ENCODE peak calls at places on chromosome 21, in eight cellular contexts. B is upper lobe of right lung, V is PC-9, I is transverse colon, W is pancreas, G is PC-3, P is heart right ventricle, L is testis. J is an unnamed sample.

GRCh38 chr21:36499578-36500471 is 19.9 kb upstream of the CLDN14 start:
- DNase-seq in W (peak; percentile 25), L (no peak), P (no peak), V (no peak), G (peak; percentile 70), I (peak; percentile 39), B (peak; percentile 70), J (no peak)

GRCh38 chr21:43905726-43906455 is 40.9 kb downstream of the AGPAT3 start:
- DNase-seq in W (no peak), P (no peak), V (no peak), B (peak; percentile 26), I (no peak), L (no peak), G (no peak), J (no peak)

GRCh38 chr21:23887709-23888303 is 1719.5 kb downstream of the MRPL39 start:
- DNase-seq in I (peak; percentile 11), W (no peak), P (no peak), B (no peak), L (no peak), G (no peak), V (no peak), J (no peak)

GRCh38 chr21:37675202-37675801 is 241.0 kb downstream of the KCNJ6 start:
- DNase-seq in I (peak; percentile 45), G (peak; percentile 63), L (peak; percentile 85), W (peak; percentile 15), V (peak; percentile 50), P (peak; percentile 65), B (peak; percentile 80), J (peak; percentile 75)

GRCh38 chr21:26964379-26964778 is 2.5 kb downstream of the ADAMTS5 start:
- DNase-seq in B (no peak), P (peak; percentile 62), G (no peak), W (no peak), I (peak; percentile 35), L (peak; percentile 66), V (no peak), J (no peak)

GRCh38 chr21:32181415-32181814 is 97.4 kb downstream of the MIS18A start:
- DNase-seq in W (no peak), L (no peak), V (no peak), G (no peak), P (peak; percentile 20), B (no peak), I (no peak), J (no peak)

GRCh38 chr21:15875286-15875685 is 145.5 kb downstream of the USP25 start:
- DNase-seq in P (no peak), V (no peak), I (no peak), B (no peak), W (no peak), L (no peak), G (peak; percentile 64), J (no peak)

GRCh38 chr21:17371470-17371869 is 141.4 kb upstream of the CXADR start:
- DNase-seq in P (no peak), L (no peak), I (no peak), V (no peak), G (peak; percentile 40), W (no peak), B (no peak), J (no peak)

GRCh38 chr21:43917515-43918384 is 52.7 kb downstream of the AGPAT3 start:
- DNase-seq in W (no peak), L (no peak), P (no peak), I (peak; percentile 42), G (peak; percentile 37), V (no peak), B (peak; percentile 37), J (no peak)

GRCh38 chr21:29798840-29799239 is 141.0 kb downstream of the GRIK1 start:
- DNase-seq in W (no peak), V (no peak), L (no peak), G (no peak), P (no peak), B (no peak), I (no peak), J (no peak)

GRCh38 chr21:25639167-25639921 is at the start of gene JAM2:
- DNase-seq in B (peak; percentile 67), W (no peak), I (peak; percentile 33), V (no peak), G (no peak), L (peak; percentile 73), P (peak; percentile 58), J (peak; percentile 79)

GRCh38 chr21:27495836-27496235 is 528.9 kb upstream of the ADAMTS5 start:
- DNase-seq in B (no peak), G (no peak), P (no peak), I (no peak), V (no peak), L (no peak), W (no peak), J (no peak)

GRCh38 chr21:38623552-38623951 is 125.3 kb upstream of the ERG start:
- DNase-seq in V (no peak), P (no peak), G (no peak), W (no peak), I (no peak), B (no peak), L (no peak), J (no peak)

GRCh38 chr21:32812035-32812434 is 40.5 kb upstream of the PAXBP1 start:
- DNase-seq in L (no peak), I (no peak), W (no peak), B (no peak), G (no peak), P (peak; percentile 57), V (no peak), J (no peak)

GRCh38 chr21:27464643-27465042 is 497.8 kb upstream of the ADAMTS5 start:
- DNase-seq in V (no peak), W (no peak), B (no peak), P (no peak), G (peak; percentile 9), L (no peak), I (no peak), J (no peak)

GRCh38 chr21:16587141-16587570 is 857.4 kb downstream of the USP25 start:
- DNase-seq in I (peak; percentile 60), B (peak; percentile 66), G (peak; percentile 46), V (peak; percentile 39), P (peak; percentile 33), L (peak; percentile 64), W (peak; percentile 48), J (peak; percentile 77)

GRCh38 chr21:28875078-28875477 is 117.6 kb downstream of the LTN1 start:
- DNase-seq in L (no peak), G (no peak), W (no peak), B (no peak), I (no peak), V (no peak), P (no peak), J (no peak)

GRCh38 chr21:17784604-17785402 is 34.4 kb downstream of the C21orf91 start:
- DNase-seq in B (no peak), I (peak; percentile 30), V (no peak), P (no peak), G (peak; percentile 40), W (no peak), L (no peak), J (no peak)

GRCh38 chr21:39173999-39174398 is 9.3 kb downstream of the PSMG1 start:
- DNase-seq in I (no peak), L (no peak), B (no peak), G (no peak), P (no peak), V (no peak), W (no peak), J (no peak)

GRCh38 chr21:34965200-34966174 is 83.6 kb downstream of the RUNX1 start:
- DNase-seq in P (no peak), W (no peak), V (no peak), I (no peak), G (peak; percentile 93), L (no peak), B (no peak), J (no peak)

GRCh38 chr21:31509108-31510017 is 150.1 kb upstream of the SOD1 start:
- DNase-seq in I (peak; percentile 29), L (no peak), G (peak; percentile 81), P (no peak), W (no peak), V (peak; percentile 65), B (no peak), J (peak; percentile 59)

DNA sequence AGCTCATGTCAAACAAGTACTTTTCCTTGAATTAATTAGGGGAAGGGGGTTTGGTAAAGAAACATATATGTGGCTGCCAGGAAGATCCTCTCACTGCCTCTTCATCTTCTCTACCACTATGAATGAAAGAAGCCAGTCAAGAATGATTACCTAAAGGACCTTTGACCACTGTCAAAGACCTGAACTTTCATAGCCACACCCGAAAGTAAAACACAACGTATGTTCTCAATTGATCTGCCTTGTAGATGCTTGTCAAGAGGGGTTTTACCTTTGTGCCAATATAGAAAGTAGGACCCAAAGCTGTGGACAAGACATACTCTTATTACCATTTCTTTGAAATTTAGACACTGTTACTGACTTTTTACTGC is 71.7 kb upstream of the HSPA13 start:
- DNase-seq in W (no peak), L (no peak), B (no peak), G (no peak), I (no peak), V (no peak), P (no peak), J (no peak)
- TF ChIP-seq CTCF in W (no peak), L (no peak), B (no peak), G (no peak), I (no peak), V (no peak), P (no peak), J (no peak)

DNA sequence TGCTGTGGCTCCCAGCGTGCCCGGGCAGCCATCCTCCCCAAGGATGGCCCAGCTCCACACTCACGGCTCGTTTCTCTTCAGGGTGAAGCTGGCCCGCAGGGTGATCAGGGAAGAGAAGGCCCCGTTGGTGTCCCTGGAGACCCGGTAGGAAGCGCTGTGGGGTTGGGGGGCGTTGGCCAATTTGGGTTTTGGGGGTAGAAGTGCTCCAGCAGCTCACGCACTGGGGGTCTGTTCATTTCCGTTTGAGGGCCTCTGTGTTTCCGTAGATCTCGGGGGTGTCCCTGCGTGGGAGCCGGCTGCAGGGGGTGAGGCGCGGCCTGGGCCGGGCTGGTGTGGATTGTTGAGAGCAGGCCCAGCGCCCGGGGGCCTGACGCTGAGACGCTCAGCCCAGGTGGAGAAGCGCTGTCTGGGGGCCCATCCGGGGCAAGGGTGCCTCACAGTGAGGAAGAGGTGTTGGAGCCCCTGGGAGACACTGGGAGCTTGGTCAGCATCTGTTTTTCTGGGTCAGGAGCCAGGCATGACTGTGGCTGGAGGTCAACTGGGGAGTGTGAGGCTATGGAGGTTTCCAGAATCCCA is 12.6 kb downstream of the COL6A1 start:
- DNase-seq in B (peak; percentile 51), P (peak; percentile 17), I (no peak), V (no peak), L (peak; percentile 12), G (no peak), W (no peak), J (peak; percentile 8)
- H3K36me3 ChIP-seq in B (peaks cover 21% of the 10 kb centered on the region), P (peaks cover 99% of the 10 kb centered on the region), I (no peaks in the 10 kb centered on the region), V (no peaks in the 10 kb centered on the region), L (no peaks in the 10 kb centered on the region), G (peaks cover 45% of the 10 kb centered on the region), W (no peaks in the 10 kb centered on the region), J (no peaks in the 10 kb centered on the region)

GRCh38 chr21:42533963-42534355 is 20.3 kb downstream of the SLC37A1 start:
- DNase-seq in L (no peak), I (peak; percentile 3), G (no peak), P (no peak), W (no peak), V (no peak), B (no peak), J (no peak)
- H3K4me1 ChIP-seq in L (no peaks in the 10 kb centered on the region), I (peaks cover 36% of the 10 kb centered on the region), G (no peaks in the 10 kb centered on the region), P (peaks cover 20% of the 10 kb centered on the region), W (no peaks in the 10 kb centered on the region), V (no peaks in the 10 kb centered on the region), B (peaks cover 19% of the 10 kb centered on the region), J (peaks cover 29% of the 10 kb centered on the region)

DNA sequence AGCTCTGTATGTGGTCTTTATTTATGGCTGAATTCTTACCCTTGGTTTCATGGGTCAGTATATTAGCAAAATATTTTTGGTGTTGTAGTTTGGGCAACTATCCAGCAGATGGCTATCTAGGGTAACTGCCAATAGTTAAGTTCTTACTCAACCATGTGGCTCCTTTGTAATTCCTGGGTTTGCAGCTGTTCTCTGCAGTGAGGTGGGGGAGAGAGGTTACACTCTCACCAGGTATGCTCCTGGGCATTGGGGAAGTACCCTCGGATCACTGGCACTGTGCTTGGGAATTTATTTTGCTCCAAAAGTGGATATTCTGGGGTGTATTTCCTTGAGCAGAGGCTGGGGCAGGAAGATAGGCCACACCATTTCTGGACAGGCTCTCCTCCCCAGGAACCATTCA is 436.7 kb upstream of the TMPRSS15 start:
- DNase-seq in P (no peak), W (no peak), L (no peak), I (no peak), G (peak; percentile 75), V (no peak), B (no peak), J (peak; percentile 18)
- TF ChIP-seq CTCF in P (no peak), W (no peak), L (no peak), I (peak; percentile 9), G (peak; percentile 63), V (peak; percentile 61), B (no peak), J (peak; percentile 59)